ENCODE peak calls at places on chromosomes 11 and 22, in ten cellular contexts. W, A, I, H, J, D, N, R, L and S are unnamed samples.
A peak's percentile ranks its signal among the peaks of the same experiment; 100 is the strongest.

GRCh38 chr11:123454060-123454651 is 24.1 kb downstream of the GRAMD1B start:
- DNase-seq in W (no peak), A (no peak), I (no peak), H (peak; percentile 89), J (no peak), D (peak; percentile 59), N (no peak), R (peak; percentile 48), L (no peak), S (peak; percentile 70)

GRCh38 chr11:12552677-12553076 is 121.5 kb upstream of the TEAD1 start:
- DNase-seq in W (no peak), A (no peak), I (no peak), H (no peak), J (no peak), D (no peak), N (peak; percentile 25), R (no peak), L (no peak), S (no peak)

GRCh38 chr11:45180158-45180887 is 33.9 kb downstream of the PRDM11 start:
- DNase-seq in W (peak; percentile 58), A (peak; percentile 64), I (peak; percentile 45), H (no peak), J (no peak), D (peak; percentile 8), N (peak; percentile 59), R (no peak), L (peak; percentile 36), S (peak; percentile 53)

GRCh38 chr11:87722756-87723599 is 452.3 kb downstream of the RAB38 start:
- DNase-seq in W (no peak), A (peak; percentile 45), I (peak; percentile 6), H (no peak), J (no peak), D (no peak), N (no peak), R (no peak), L (no peak), S (peak; percentile 33)

GRCh38 chr22:42313804-42314581 is 43.5 kb upstream of the TCF20 start:
- DNase-seq in W (peak; percentile 45), A (peak; percentile 50), I (peak; percentile 66), H (no peak), J (no peak), D (no peak), N (no peak), R (peak; percentile 26), L (peak; percentile 28), S (peak; percentile 71)

GRCh38 chr11:92227233-92227593 is 2.6 kb downstream of the FAT3 start:
- DNase-seq in W (no peak), A (peak; percentile 9), I (peak; percentile 8), H (no peak), J (no peak), D (no peak), N (no peak), R (no peak), L (no peak), S (no peak)

GRCh38 chr11:69209936-69210659 is 54.4 kb downstream of the SMIM38 start:
- DNase-seq in W (no peak), A (no peak), I (peak; percentile 53), H (peak; percentile 50), J (no peak), D (peak; percentile 8), N (no peak), R (no peak), L (no peak), S (peak; percentile 25)

GRCh38 chr11:100756556-100756955 is 69.5 kb downstream of the ARHGAP42 start:
- DNase-seq in W (no peak), A (no peak), I (no peak), H (no peak), J (no peak), D (no peak), N (no peak), R (no peak), L (no peak), S (no peak)

GRCh38 chr11:111417011-111417765 is 38.1 kb upstream of the POU2AF1 start:
- DNase-seq in W (no peak), A (no peak), I (peak; percentile 42), H (no peak), J (no peak), D (no peak), N (no peak), R (no peak), L (no peak), S (no peak)

GRCh38 chr22:45317551-45318167 is 7.9 kb downstream of the FAM118A start:
- DNase-seq in W (peak; percentile 50), A (peak; percentile 48), I (no peak), H (no peak), J (peak; percentile 36), D (no peak), N (no peak), R (no peak), L (no peak), S (peak; percentile 70)

GRCh38 chr22:36233796-36234195 is 5.5 kb downstream of the APOL2 start:
- DNase-seq in W (no peak), A (no peak), I (no peak), H (no peak), J (no peak), D (no peak), N (no peak), R (no peak), L (no peak), S (no peak)

GRCh38 chr22:39446239-39446721 is 10.5 kb upstream of the MGAT3 start:
- DNase-seq in W (no peak), A (no peak), I (peak; percentile 77), H (no peak), J (no peak), D (no peak), N (no peak), R (no peak), L (no peak), S (no peak)

GRCh38 chr11:2465201-2466068 is 20.6 kb downstream of the KCNQ1 start:
- DNase-seq in W (no peak), A (no peak), I (no peak), H (peak; percentile 50), J (no peak), D (no peak), N (no peak), R (no peak), L (no peak), S (no peak)

GRCh38 chr11:117026593-117027330 is 71.5 kb downstream of the SIK3 start:
- DNase-seq in W (no peak), A (no peak), I (no peak), H (no peak), J (no peak), D (no peak), N (peak; percentile 72), R (no peak), L (no peak), S (peak; percentile 31)

GRCh38 chr11:128328955-128329551 is 258.3 kb downstream of the ETS1 start:
- DNase-seq in W (no peak), A (no peak), I (no peak), H (no peak), J (no peak), D (no peak), N (no peak), R (peak; percentile 64), L (no peak), S (no peak)

GRCh38 chr11:125347261-125347585 is 148.8 kb downstream of the FEZ1 start:
- DNase-seq in W (no peak), A (no peak), I (no peak), H (no peak), J (no peak), D (no peak), N (no peak), R (no peak), L (no peak), S (no peak)

GRCh38 chr22:30185129-30185528 is 61.4 kb downstream of the LIF start:
- DNase-seq in W (no peak), A (no peak), I (no peak), H (no peak), J (no peak), D (no peak), N (no peak), R (no peak), L (no peak), S (no peak)

GRCh38 chr11:12008790-12009616 is 577 bp upstream of the DKK3 start:
- DNase-seq in W (peak; percentile 61), A (peak; percentile 72), I (peak; percentile 44), H (no peak), J (no peak), D (no peak), N (no peak), R (no peak), L (peak; percentile 54), S (peak; percentile 64)

GRCh38 chr11:127639916-127640315 is 639.3 kb upstream of the KIRREL3 start:
- DNase-seq in W (no peak), A (no peak), I (no peak), H (no peak), J (no peak), D (no peak), N (no peak), R (no peak), L (no peak), S (peak; percentile 43)

GRCh38 chr11:26623076-26623666 is 51.1 kb upstream of the MUC15 start:
- DNase-seq in W (no peak), A (no peak), I (peak; percentile 6), H (no peak), J (no peak), D (no peak), N (no peak), R (no peak), L (no peak), S (peak; percentile 56)

GRCh38 chr11:87059596-87059995 is 21.9 kb downstream of the TMEM135 start:
- DNase-seq in W (no peak), A (no peak), I (no peak), H (no peak), J (no peak), D (no peak), N (no peak), R (no peak), L (no peak), S (no peak)

GRCh38 chr22:45664136-45664646 is 7.4 kb upstream of the ATXN10 start:
- DNase-seq in W (no peak), A (no peak), I (no peak), H (no peak), J (no peak), D (no peak), N (no peak), R (no peak), L (no peak), S (no peak)

GRCh38 chr11:64734786-64735761 is 8.9 kb downstream of the RASGRP2 start:
- DNase-seq in W (no peak), A (no peak), I (no peak), H (no peak), J (no peak), D (no peak), N (no peak), R (no peak), L (no peak), S (no peak)

GRCh38 chr11:113475160-113475761 is at the start of gene DRD2:
- DNase-seq in W (no peak), A (peak; percentile 40), I (no peak), H (no peak), J (no peak), D (no peak), N (no peak), R (no peak), L (no peak), S (no peak)